ENCODE peak calls at places on chromosome 15, in six cellular contexts. One of them, this sample, is unnamed.
A peak's percentile ranks its signal among the peaks of the same experiment; 100 is the strongest.

GRCh38 chr15:81338422-81339007 is 14.6 kb upstream of the STARD5 start:
- DNase-seq in A549: peak; percentile 23
- DNase-seq in HepG2: no peak
- DNase-seq in K562: no peak
- DNase-seq in NB4: peak; percentile 71
- DNase-seq in endothelial cell of umbilical vein: peak; percentile 86
- DNase-seq in this sample: no peak

GRCh38 chr15:84598250-84598649 is 2.6 kb upstream of the ZSCAN2 start:
- DNase-seq in A549: no peak
- DNase-seq in HepG2: no peak
- DNase-seq in K562: no peak
- DNase-seq in NB4: peak; percentile 97
- DNase-seq in endothelial cell of umbilical vein: no peak
- DNase-seq in this sample: no peak

GRCh38 chr15:55420171-55420871 is 12.0 kb downstream of the PIERCE2 start:
- DNase-seq in A549: no peak
- DNase-seq in HepG2: no peak
- DNase-seq in K562: no peak
- DNase-seq in NB4: no peak
- DNase-seq in endothelial cell of umbilical vein: no peak
- DNase-seq in this sample: no peak

GRCh38 chr15:37934340-37934739 is at the start of gene TMCO5A:
- DNase-seq in A549: no peak
- DNase-seq in HepG2: no peak
- DNase-seq in K562: no peak
- DNase-seq in NB4: no peak
- DNase-seq in endothelial cell of umbilical vein: no peak
- DNase-seq in this sample: no peak

GRCh38 chr15:101723161-101723873 is 956 bp downstream of the TARS3 start:
- DNase-seq in A549: no peak
- DNase-seq in HepG2: no peak
- DNase-seq in K562: no peak
- DNase-seq in NB4: peak; percentile 63
- DNase-seq in endothelial cell of umbilical vein: peak; percentile 32
- DNase-seq in this sample: peak; percentile 82

GRCh38 chr15:74257105-74257504 is 21.0 kb downstream of the CCDC33 start:
- DNase-seq in A549: no peak
- DNase-seq in HepG2: no peak
- DNase-seq in K562: no peak
- DNase-seq in NB4: no peak
- DNase-seq in endothelial cell of umbilical vein: no peak
- DNase-seq in this sample: no peak

GRCh38 chr15:84391191-84391590 is 155.6 kb downstream of the GOLGA6L4 start:
- DNase-seq in A549: no peak
- DNase-seq in HepG2: no peak
- DNase-seq in K562: no peak
- DNase-seq in NB4: no peak
- DNase-seq in endothelial cell of umbilical vein: no peak
- DNase-seq in this sample: no peak

GRCh38 chr15:39413558-39413957 is 167.3 kb upstream of the THBS1 start:
- DNase-seq in A549: no peak
- DNase-seq in HepG2: no peak
- DNase-seq in K562: no peak
- DNase-seq in NB4: peak; percentile 50
- DNase-seq in endothelial cell of umbilical vein: no peak
- DNase-seq in this sample: peak; percentile 25

GRCh38 chr15:96626936-96627577 is 296.6 kb downstream of the NR2F2 start:
- DNase-seq in A549: no peak
- DNase-seq in HepG2: no peak
- DNase-seq in K562: no peak
- DNase-seq in NB4: no peak
- DNase-seq in endothelial cell of umbilical vein: peak; percentile 2
- DNase-seq in this sample: no peak

GRCh38 chr15:31487811-31488436 is 161.3 kb downstream of the KLF13 start:
- DNase-seq in A549: peak; percentile 29
- DNase-seq in HepG2: no peak
- DNase-seq in K562: no peak
- DNase-seq in NB4: peak; percentile 19
- DNase-seq in endothelial cell of umbilical vein: no peak
- DNase-seq in this sample: peak; percentile 61

GRCh38 chr15:98668566-98669308 is 20.4 kb downstream of the IGF1R start:
- DNase-seq in A549: no peak
- DNase-seq in HepG2: no peak
- DNase-seq in K562: no peak
- DNase-seq in NB4: no peak
- DNase-seq in endothelial cell of umbilical vein: peak; percentile 75
- DNase-seq in this sample: peak; percentile 38

GRCh38 chr15:80228959-80229610 is 22.9 kb downstream of the CTXND1 start:
- DNase-seq in A549: peak; percentile 30
- DNase-seq in HepG2: no peak
- DNase-seq in K562: no peak
- DNase-seq in NB4: no peak
- DNase-seq in endothelial cell of umbilical vein: no peak
- DNase-seq in this sample: no peak

GRCh38 chr15:38576837-38577236 is 12.2 kb upstream of the RASGRP1 start:
- DNase-seq in A549: no peak
- DNase-seq in HepG2: no peak
- DNase-seq in K562: no peak
- DNase-seq in NB4: no peak
- DNase-seq in endothelial cell of umbilical vein: no peak
- DNase-seq in this sample: no peak

GRCh38 chr15:78108300-78109084 is 16.1 kb downstream of the SH2D7 start:
- DNase-seq in A549: peak; percentile 89
- DNase-seq in HepG2: peak; percentile 85
- DNase-seq in K562: peak; percentile 74
- DNase-seq in NB4: peak; percentile 93
- DNase-seq in endothelial cell of umbilical vein: peak; percentile 82
- DNase-seq in this sample: peak; percentile 43

GRCh38 chr15:72184165-72184811 is 13.3 kb downstream of the GRAMD2A start:
- DNase-seq in A549: peak; percentile 79
- DNase-seq in HepG2: peak; percentile 40
- DNase-seq in K562: no peak
- DNase-seq in NB4: no peak
- DNase-seq in endothelial cell of umbilical vein: no peak
- DNase-seq in this sample: no peak

GRCh38 chr15:44782516-44782915 is 46.2 kb downstream of the TRIM69 start:
- DNase-seq in A549: no peak
- DNase-seq in HepG2: no peak
- DNase-seq in K562: no peak
- DNase-seq in NB4: no peak
- DNase-seq in endothelial cell of umbilical vein: no peak
- DNase-seq in this sample: no peak

GRCh38 chr15:25600751-25601150 is 161.9 kb upstream of the UBE3A start:
- DNase-seq in A549: no peak
- DNase-seq in HepG2: no peak
- DNase-seq in K562: no peak
- DNase-seq in NB4: no peak
- DNase-seq in endothelial cell of umbilical vein: no peak
- DNase-seq in this sample: no peak

DNA sequence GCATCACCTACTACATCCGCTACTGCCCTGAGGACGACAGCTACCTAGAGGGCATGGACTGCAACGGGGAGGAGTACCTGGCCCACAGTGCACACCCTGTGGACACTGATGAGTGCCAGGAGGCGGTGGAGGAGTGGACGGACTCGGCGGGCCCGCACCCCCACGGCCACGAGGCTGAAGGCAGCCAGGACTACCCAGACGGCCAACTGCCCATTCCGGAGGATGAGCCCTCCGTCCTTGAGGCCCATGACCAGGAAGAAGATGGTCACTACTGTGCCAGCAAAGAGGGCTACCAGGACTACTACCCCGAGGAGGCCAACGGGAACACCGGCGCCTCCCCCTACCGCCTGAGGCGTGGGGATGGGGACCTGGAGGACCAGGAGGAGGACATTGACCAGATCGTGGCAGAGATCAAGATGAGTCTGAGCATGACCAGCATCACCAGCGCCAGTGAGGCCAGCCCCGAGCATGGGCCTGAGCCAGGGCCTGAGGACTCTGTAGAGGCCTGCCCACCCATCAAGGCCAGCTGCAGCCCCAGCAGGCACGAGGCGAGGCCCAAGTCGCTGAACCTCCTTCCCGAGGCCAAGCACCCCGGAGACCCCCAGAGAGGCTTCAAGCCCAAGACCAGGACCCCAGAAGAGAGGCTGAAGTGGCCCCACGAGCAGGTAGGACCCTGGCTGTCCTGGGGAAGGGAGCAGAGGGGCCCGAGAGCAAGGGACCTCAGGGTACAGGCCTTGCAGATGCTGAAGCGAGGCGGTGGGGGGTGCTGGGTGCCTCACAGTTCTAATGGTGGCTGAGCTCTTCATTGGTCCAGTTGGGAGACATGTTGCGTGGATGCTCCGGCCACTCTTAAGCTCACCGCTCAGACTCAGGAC is 168.6 kb downstream of the APBA2 start:
- DNase-seq in A549: no peak
- DNase-seq in HepG2: no peak
- DNase-seq in K562: no peak
- DNase-seq in NB4: no peak
- DNase-seq in endothelial cell of umbilical vein: no peak
- DNase-seq in this sample: no peak
- TF ChIP-seq MYC in A549: no peak
- TF ChIP-seq MYC in HepG2: no peak
- TF ChIP-seq MYC in K562: no peak
- TF ChIP-seq MYC in NB4: no peak
- TF ChIP-seq MYC in endothelial cell of umbilical vein: no peak
- TF ChIP-seq MYC in this sample: no peak

DNA sequence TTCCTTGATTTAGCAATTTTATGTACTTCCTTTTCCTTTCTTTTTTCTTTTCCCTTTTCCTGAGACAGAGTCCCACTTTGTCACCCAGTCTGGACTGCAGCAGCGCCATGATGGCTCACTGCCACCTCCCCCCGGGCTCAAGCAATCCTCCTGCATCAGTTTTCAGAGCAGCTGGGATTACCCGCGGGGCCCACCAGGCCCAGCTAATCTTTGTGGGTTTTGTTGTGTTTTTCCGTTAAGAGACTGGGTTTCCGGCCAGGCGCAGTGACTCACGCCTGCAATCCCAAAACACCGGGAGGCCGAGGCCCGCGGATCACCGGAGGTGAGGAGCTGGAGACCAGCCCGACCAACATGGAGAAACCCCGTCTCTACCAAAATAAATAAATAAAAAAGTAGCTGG is 17.7 kb downstream of the GOLGA8S start:
- DNase-seq in A549: no peak
- DNase-seq in HepG2: no peak
- DNase-seq in K562: no peak
- DNase-seq in NB4: peak; percentile 83
- DNase-seq in endothelial cell of umbilical vein: no peak
- DNase-seq in this sample: no peak
- TF ChIP-seq MAX in A549: no peak
- TF ChIP-seq MAX in HepG2: no peak
- TF ChIP-seq MAX in K562: no peak
- TF ChIP-seq MAX in NB4: no peak
- TF ChIP-seq MAX in endothelial cell of umbilical vein: no peak
- TF ChIP-seq MAX in this sample: no peak

DNA sequence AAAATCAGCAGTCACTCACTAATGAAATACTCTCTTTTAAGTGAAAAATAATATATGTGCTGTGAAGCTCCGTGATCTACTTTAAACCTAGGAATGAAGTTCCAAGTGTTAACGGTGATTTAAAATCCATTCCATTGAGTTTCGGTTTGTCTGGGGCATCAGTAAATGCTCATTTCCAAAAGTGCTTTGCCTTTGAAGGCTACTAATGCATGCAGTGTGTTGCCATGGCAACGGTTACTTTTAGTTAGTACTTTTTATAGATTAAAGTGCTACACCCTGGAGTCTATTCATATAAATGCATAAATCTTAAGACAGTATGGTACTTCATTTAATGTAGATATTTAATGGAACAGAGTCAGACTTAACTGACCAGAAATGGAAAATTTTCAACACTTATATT is 46.5 kb upstream of the GOLGA8J start:
- DNase-seq in A549: no peak
- DNase-seq in HepG2: no peak
- DNase-seq in K562: no peak
- DNase-seq in NB4: no peak
- DNase-seq in endothelial cell of umbilical vein: no peak
- DNase-seq in this sample: no peak
- TF ChIP-seq MYC in A549: no peak
- TF ChIP-seq MYC in HepG2: no peak
- TF ChIP-seq MYC in K562: no peak
- TF ChIP-seq MYC in NB4: no peak
- TF ChIP-seq MYC in endothelial cell of umbilical vein: no peak
- TF ChIP-seq MYC in this sample: no peak

GRCh38 chr15:67674983-67675382 is 132.5 kb downstream of the MAP2K5 start:
- DNase-seq in A549: no peak
- DNase-seq in HepG2: no peak
- DNase-seq in K562: no peak
- DNase-seq in NB4: no peak
- DNase-seq in endothelial cell of umbilical vein: no peak
- DNase-seq in this sample: no peak

DNA sequence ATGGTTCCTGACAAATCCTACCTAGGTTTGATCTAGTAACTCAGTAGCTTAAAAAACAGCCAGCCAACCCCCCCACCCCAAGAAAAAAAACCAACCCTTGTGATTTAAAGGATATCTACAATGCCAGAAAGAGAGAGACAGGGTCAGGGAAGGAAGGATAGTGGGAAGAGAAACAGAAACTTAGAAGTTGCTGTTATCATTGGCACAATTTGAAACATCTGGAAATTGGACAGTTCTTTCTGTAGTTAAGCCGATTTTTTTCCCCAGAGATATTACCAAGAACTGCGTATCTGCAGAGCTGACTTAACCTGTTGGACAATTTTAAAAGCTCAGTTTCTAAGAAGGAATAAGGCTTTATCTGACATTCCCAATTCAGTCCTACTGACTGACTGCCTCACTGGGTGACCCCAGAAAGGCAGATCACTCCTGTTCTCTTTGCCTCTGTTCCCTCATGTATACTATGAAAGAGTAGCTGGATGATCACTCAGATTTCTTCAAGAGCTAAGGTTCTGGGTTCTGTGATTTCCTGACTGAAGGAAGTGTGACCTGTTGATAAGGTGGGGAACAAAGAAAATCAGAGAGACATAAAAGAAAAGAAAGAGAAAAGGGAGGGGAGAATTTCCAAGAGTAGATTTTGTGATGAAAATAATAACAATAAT is 128.3 kb downstream of the MAP2K5 start:
- DNase-seq in A549: no peak
- DNase-seq in HepG2: no peak
- DNase-seq in K562: no peak
- DNase-seq in NB4: no peak
- DNase-seq in endothelial cell of umbilical vein: no peak
- DNase-seq in this sample: no peak
- TF ChIP-seq MAX in A549: no peak
- TF ChIP-seq MAX in HepG2: no peak
- TF ChIP-seq MAX in K562: no peak
- TF ChIP-seq MAX in NB4: no peak
- TF ChIP-seq MAX in endothelial cell of umbilical vein: no peak
- TF ChIP-seq MAX in this sample: no peak

GRCh38 chr15:47888721-47889120 is 171.4 kb downstream of the SEMA6D start:
- DNase-seq in A549: no peak
- DNase-seq in HepG2: no peak
- DNase-seq in K562: no peak
- DNase-seq in NB4: no peak
- DNase-seq in endothelial cell of umbilical vein: no peak
- DNase-seq in this sample: no peak

GRCh38 chr15:47887181-47887580 is 169.9 kb downstream of the SEMA6D start:
- DNase-seq in A549: no peak
- DNase-seq in HepG2: no peak
- DNase-seq in K562: no peak
- DNase-seq in NB4: no peak
- DNase-seq in endothelial cell of umbilical vein: no peak
- DNase-seq in this sample: no peak

GRCh38 chr15:47885921-47886320 is 168.6 kb downstream of the SEMA6D start:
- DNase-seq in A549: no peak
- DNase-seq in HepG2: no peak
- DNase-seq in K562: no peak
- DNase-seq in NB4: no peak
- DNase-seq in endothelial cell of umbilical vein: no peak
- DNase-seq in this sample: no peak
- TF ChIP-seq MYC in A549: no peak
- TF ChIP-seq MYC in HepG2: no peak
- TF ChIP-seq MYC in K562: no peak
- TF ChIP-seq MYC in NB4: no peak
- TF ChIP-seq MYC in endothelial cell of umbilical vein: no peak
- TF ChIP-seq MYC in this sample: no peak